ENCODE peak calls at places on chromosomes 16 and 17, in six cellular contexts. H is heart right ventricle; W is left ventricle myocardium inferior; G is naive thymus-derived CD4-positive, alpha-beta T cell; B is A549; R is upper lobe of right lung. N is an unnamed sample. For H3K9me3 and H3K4me1, the result is how much of the 10 kb centered on the place peaks cover.

GRCh38 chr16:2250652-2251280 is 621 bp downstream of the ECI1 start:
- DNase-seq in H (no peak), W (no peak), G (peak), B (no peak), R (no peak), N (no peak)

GRCh38 chr16:69443809-69444611 is 19.6 kb downstream of the CYB5B start:
- DNase-seq in H (no peak), W (peak), G (peak), B (no peak), R (no peak), N (no peak)

GRCh38 chr16:57866529-57866918 is 64.2 kb upstream of the KIFC3 start:
- DNase-seq in H (no peak), W (no peak), G (no peak), B (no peak), R (no peak), N (no peak)

GRCh38 chr17:58513391-58513912 is 986 bp downstream of the MTMR4 start:
- DNase-seq in H (no peak), W (no peak), G (no peak), B (no peak), R (no peak), N (no peak)

GRCh38 chr16:19232988-19233387 is 52.5 kb upstream of the CLEC19A start:
- DNase-seq in H (no peak), W (no peak), G (no peak), B (no peak), R (no peak), N (no peak)

GRCh38 chr16:72094266-72094610 is 591 bp downstream of the DHX38 start:
- DNase-seq in H (no peak), W (no peak), G (no peak), B (no peak), R (no peak), N (no peak)

GRCh38 chr16:83996481-83997252 is 28.6 kb downstream of the NECAB2 start:
- DNase-seq in H (no peak), W (no peak), G (no peak), B (peak), R (no peak), N (no peak)

GRCh38 chr17:44547625-44548297 is 9.5 kb upstream of the FZD2 start:
- DNase-seq in H (peak), W (no peak), G (no peak), B (no peak), R (no peak), N (no peak)

GRCh38 chr17:16491703-16492612 is at the start of gene LRRC75A:
- DNase-seq in H (peak), W (peak), G (peak), B (peak), R (peak), N (no peak)

GRCh38 chr17:45315583-45316270 is 1.1 kb downstream of the MAP3K14 start:
- DNase-seq in H (no peak), W (no peak), G (no peak), B (no peak), R (no peak), N (no peak)

GRCh38 chr16:72791786-72792185 is 256.1 kb downstream of the ZFHX3 start:
- DNase-seq in H (no peak), W (no peak), G (no peak), B (no peak), R (no peak), N (no peak)

GRCh38 chr17:49390548-49391324 is 23.9 kb downstream of the PHB1 start:
- DNase-seq in H (no peak), W (no peak), G (no peak), B (no peak), R (peak), N (no peak)

GRCh38 chr16:4481526-4481925 is 5.3 kb downstream of the HMOX2 start:
- DNase-seq in H (no peak), W (no peak), G (no peak), B (no peak), R (no peak), N (no peak)

GRCh38 chr16:81595676-81596292 is 151.2 kb downstream of the CMIP start:
- DNase-seq in H (no peak), W (no peak), G (no peak), B (no peak), R (no peak), N (no peak)

GRCh38 chr16:24737916-24738594 is 8.6 kb downstream of the TNRC6A start:
- DNase-seq in H (no peak), W (no peak), G (no peak), B (no peak), R (no peak), N (no peak)

GRCh38 chr16:23679274-23679985 is 741 bp downstream of the PLK1 start:
- DNase-seq in H (no peak), W (no peak), G (no peak), B (peak), R (no peak), N (no peak)

GRCh38 chr16:65704866-65705265 is 583.0 kb upstream of the CDH11 start:
- DNase-seq in H (no peak), W (no peak), G (no peak), B (no peak), R (no peak), N (no peak)

GRCh38 chr16:85836706-85837582 is 37.4 kb downstream of the COX4I1 start:
- DNase-seq in H (no peak), W (no peak), G (no peak), B (no peak), R (no peak), N (no peak)

GRCh38 chr16:3879258-3879886 is 1.1 kb downstream of the CREBBP start:
- DNase-seq in H (peak), W (peak), G (no peak), B (no peak), R (peak), N (no peak)

GRCh38 chr17:17054636-17055035 is 12.4 kb downstream of the MPRIP start:
- DNase-seq in H (no peak), W (no peak), G (no peak), B (no peak), R (peak), N (no peak)

GRCh38 chr17:61212655-61213054 is 187.0 kb upstream of the TBX2 start:
- DNase-seq in H (no peak), W (no peak), G (no peak), B (no peak), R (no peak), N (no peak)

GRCh38 chr17:73989671-73990070 is 213.8 kb upstream of the RPL38 start:
- DNase-seq in H (no peak), W (no peak), G (no peak), B (no peak), R (no peak), N (no peak)
- H3K9me3 ChIP-seq in H (under half), W (under half), G (under half), B (under half), R (under half), N (under half)

GRCh38 chr16:21598676-21599157 is 660 bp upstream of the METTL9 start:
- DNase-seq in H (no peak), W (no peak), G (peak), B (no peak), R (no peak), N (no peak)

GRCh38 chr16:21603920-21604319 is 4.5 kb downstream of the METTL9 start:
- DNase-seq in H (no peak), W (no peak), G (no peak), B (no peak), R (no peak), N (no peak)

GRCh38 chr16:21599994-21600773 is 807 bp downstream of the METTL9 start:
- DNase-seq in H (no peak), W (no peak), G (peak), B (no peak), R (no peak), N (no peak)

GRCh38 chr16:21599158-21599993 is at the start of gene METTL9:
- DNase-seq in H (peak), W (peak), G (peak), B (peak), R (peak), N (peak)

GRCh38 chr16:21602785-21603184 is 3.4 kb downstream of the METTL9 start:
- DNase-seq in H (no peak), W (no peak), G (no peak), B (no peak), R (no peak), N (no peak)
- H3K4me1 ChIP-seq in H (under half), W (half or more), G (under half), B (under half), R (under half), N (under half)

GRCh38 chr17:28978016-28978415 is 26.7 kb upstream of the PHF12 start:
- DNase-seq in H (no peak), W (no peak), G (no peak), B (no peak), R (no peak), N (no peak)

GRCh38 chr17:28975634-28976033 is 24.3 kb upstream of the PHF12 start:
- DNase-seq in H (no peak), W (no peak), G (no peak), B (no peak), R (no peak), N (no peak)

GRCh38 chr17:28982191-28982793 is 23.5 kb downstream of the SEZ6 start:
- DNase-seq in H (peak), W (no peak), G (peak), B (no peak), R (no peak), N (no peak)

GRCh38 chr17:28975031-28975430 is 23.7 kb upstream of the PHF12 start:
- DNase-seq in H (no peak), W (no peak), G (no peak), B (no peak), R (no peak), N (no peak)

GRCh38 chr17:28978565-28978964 is 27.2 kb upstream of the PHF12 start:
- DNase-seq in H (no peak), W (no peak), G (no peak), B (no peak), R (no peak), N (no peak)
- H3K9me3 ChIP-seq in H (under half), W (under half), G (under half), B (under half), R (under half), N (under half)

DNA sequence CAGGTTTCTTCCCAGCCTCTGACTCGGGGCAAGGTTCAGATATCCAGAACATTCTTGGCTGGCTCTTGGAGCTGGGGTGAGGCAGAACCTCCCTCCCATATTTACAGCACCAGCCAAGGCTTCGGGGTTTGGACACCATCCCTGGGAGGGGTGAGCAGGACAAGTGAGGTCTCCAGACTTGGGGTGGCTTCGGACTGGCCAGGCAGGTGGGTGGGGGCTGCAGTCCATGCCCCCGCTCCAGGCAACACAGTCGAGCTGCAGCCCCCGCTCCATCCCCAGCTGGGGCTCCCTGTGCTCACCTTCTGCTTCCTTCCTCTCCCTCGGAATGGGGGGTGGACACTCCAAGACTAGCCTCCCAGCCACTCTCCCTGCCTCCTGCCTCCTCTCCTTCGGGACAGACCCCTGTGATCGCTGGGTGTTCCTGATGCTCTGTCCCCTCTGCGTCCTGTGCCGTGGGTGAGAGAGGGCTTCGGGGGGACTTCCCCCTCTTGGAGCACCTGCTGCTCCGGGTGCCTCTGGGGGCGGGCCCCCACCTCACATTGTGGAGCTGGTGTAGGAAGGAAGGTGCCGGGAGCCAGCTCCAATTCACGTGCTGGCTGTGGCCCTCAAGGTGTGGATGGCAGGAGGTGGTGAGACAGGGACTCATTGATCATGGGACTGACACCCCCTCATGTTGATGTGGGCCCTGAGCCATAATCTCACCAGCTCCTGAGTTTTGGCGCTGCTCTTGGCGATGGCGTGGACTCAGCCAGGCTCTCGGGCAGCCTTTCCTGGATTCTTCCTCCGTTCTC is 189.2 kb downstream of the SEC14L1 start:
- DNase-seq in H (peak), W (no peak), G (no peak), B (no peak), R (peak), N (no peak)
- H3K4me1 ChIP-seq in H (under half), W (under half), G (under half), B (half or more), R (under half), N (under half)

GRCh38 chr16:88284626-88285513 is 97.9 kb upstream of the ZNF469 start:
- DNase-seq in H (no peak), W (no peak), G (no peak), B (no peak), R (no peak), N (no peak)

GRCh38 chr16:88286301-88286923 is 96.3 kb upstream of the ZNF469 start:
- DNase-seq in H (no peak), W (no peak), G (no peak), B (no peak), R (no peak), N (no peak)

GRCh38 chr16:88284101-88284500 is 98.7 kb upstream of the ZNF469 start:
- DNase-seq in H (no peak), W (peak), G (no peak), B (no peak), R (no peak), N (no peak)

GRCh38 chr16:88287219-88287618 is 95.5 kb upstream of the ZNF469 start:
- DNase-seq in H (no peak), W (no peak), G (no peak), B (no peak), R (no peak), N (no peak)

GRCh38 chr16:88285514-88285822 is 97.3 kb upstream of the ZNF469 start:
- DNase-seq in H (no peak), W (no peak), G (no peak), B (no peak), R (no peak), N (no peak)
- H3K9me3 ChIP-seq in H (under half), W (under half), G (under half), B (half or more), R (under half), N (under half)

GRCh38 chr16:72561-73537 is at the start of gene RHBDF1:
- DNase-seq in H (peak), W (peak), G (no peak), B (peak), R (peak), N (no peak)
- H3K4me1 ChIP-seq in H (half or more), W (half or more), G (under half), B (under half), R (half or more), N (half or more)

DNA sequence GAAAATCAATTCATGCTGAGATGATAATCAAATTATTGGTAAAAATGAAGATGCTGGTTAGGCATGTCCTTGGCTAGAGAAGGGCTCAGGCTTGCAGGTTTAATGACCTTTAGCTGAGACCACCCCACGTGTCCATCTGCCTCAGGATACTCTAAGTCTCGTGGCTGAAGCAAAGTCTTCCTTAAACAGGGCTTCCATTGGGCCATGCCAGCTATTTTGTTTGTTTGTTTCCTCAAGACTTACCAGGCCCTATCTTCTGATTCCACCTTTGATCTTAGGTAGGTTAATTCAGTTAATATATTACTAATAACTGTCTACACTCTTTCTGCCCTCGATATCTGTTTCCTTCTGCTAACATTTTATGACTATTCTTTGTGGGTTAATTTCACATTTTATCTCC is 366.1 kb downstream of the CDH13 start:
- DNase-seq in H (no peak), W (no peak), G (no peak), B (no peak), R (no peak), N (no peak)
- H3K9me3 ChIP-seq in H (under half), W (under half), G (under half), B (under half), R (under half), N (under half)

GRCh38 chr17:29005562-29005887 is 308 bp downstream of the SEZ6 start:
- DNase-seq in H (no peak), W (no peak), G (no peak), B (no peak), R (no peak), N (no peak)
- H3K4me1 ChIP-seq in H (under half), W (under half), G (under half), B (under half), R (under half), N (under half)

GRCh38 chr17:42775534-42776098 is 2.4 kb downstream of the VPS25 start:
- DNase-seq in H (no peak), W (no peak), G (no peak), B (no peak), R (no peak), N (no peak)

GRCh38 chr17:42773290-42774035 is at the start of gene VPS25:
- DNase-seq in H (peak), W (peak), G (peak), B (peak), R (peak), N (no peak)

GRCh38 chr17:42774066-42774750 is 959 bp downstream of the VPS25 start:
- DNase-seq in H (no peak), W (no peak), G (no peak), B (no peak), R (no peak), N (no peak)

GRCh38 chr17:42767512-42767911 is 5.7 kb upstream of the VPS25 start:
- DNase-seq in H (no peak), W (no peak), G (no peak), B (no peak), R (no peak), N (no peak)

GRCh38 chr17:42772945-42773289 is 332 bp upstream of the VPS25 start:
- DNase-seq in H (no peak), W (no peak), G (no peak), B (no peak), R (no peak), N (no peak)
- H3K9me3 ChIP-seq in H (under half), W (under half), G (under half), B (under half), R (under half), N (under half)

N was measured in esophagus squamous epithelium.